ENCODE peak calls at places on chromosomes 16 and 17, in nine cellular contexts. J is stimulated activated CD8-positive, alpha-beta memory T cell treated with anti-CD3 and anti-CD28 coated beads, Interleukin-4, amount 100 ng/mL, for 1 hour; T is HFFc6; V is LoVo; S is NCI-H748 treated with DMSO at 0.1 percent for 48 hours; O is psoas muscle; M is stimulated activated naive B cell treated with anti-CD40 and anti-IgM and Interleukin-4, amounts not matched to agents 10 μg/mL and 1 μg/mL and 100 μg/mL, for 72 hours; W is NCI-H345; E is MCF 10A. Q is an unnamed sample.
A peak's percentile ranks its signal among the peaks of the same experiment; 100 is the strongest.

GRCh38 chr17:6551909-6552768 is 4.2 kb downstream of the PITPNM3 start:
- DNase-seq in J (no peak), T (no peak), V (peak; percentile 72), S (no peak), O (no peak), M (no peak), W (peak; percentile 65), E (peak; percentile 95), Q (peak; percentile 87)

GRCh38 chr16:49559242-49559641 is 185.6 kb downstream of the C16orf78 start:
- DNase-seq in J (no peak), T (no peak), V (no peak), S (no peak), O (no peak), M (no peak), W (no peak), E (no peak), Q (no peak)

GRCh38 chr17:19978206-19978802 is 676 bp upstream of the AKAP10 start:
- DNase-seq in J (no peak), T (no peak), V (no peak), S (no peak), O (peak; percentile 21), M (no peak), W (no peak), E (no peak), Q (peak; percentile 79)

GRCh38 chr16:49644143-49644460 is 211.8 kb downstream of the ZNF423 start:
- DNase-seq in J (no peak), T (no peak), V (no peak), S (no peak), O (no peak), M (no peak), W (no peak), E (peak; percentile 2), Q (no peak)

GRCh38 chr16:27108051-27108770 is 41.5 kb downstream of the C16orf82 start:
- DNase-seq in J (no peak), T (no peak), V (no peak), S (no peak), O (no peak), M (no peak), W (no peak), E (no peak), Q (no peak)

GRCh38 chr16:61590577-61590976 is 445.7 kb downstream of the CDH8 start:
- DNase-seq in J (no peak), T (no peak), V (no peak), S (no peak), O (no peak), M (no peak), W (no peak), E (no peak), Q (no peak)

GRCh38 chr16:1144476-1145382 is 8.2 kb upstream of the CACNA1H start:
- DNase-seq in J (no peak), T (no peak), V (no peak), S (no peak), O (no peak), M (no peak), W (no peak), E (no peak), Q (no peak)

GRCh38 chr17:31397256-31397939 is 5.9 kb downstream of the RAB11FIP4 start:
- DNase-seq in J (no peak), T (no peak), V (no peak), S (no peak), O (no peak), M (no peak), W (no peak), E (no peak), Q (no peak)

GRCh38 chr17:81516439-81516838 is 3.8 kb upstream of the ACTG1 start:
- DNase-seq in J (no peak), T (no peak), V (no peak), S (no peak), O (peak; percentile 22), M (no peak), W (no peak), E (no peak), Q (peak; percentile 46)

GRCh38 chr17:33964344-33964979 is 290.6 kb upstream of the CCL2 start:
- DNase-seq in J (no peak), T (no peak), V (peak; percentile 27), S (no peak), O (no peak), M (peak; percentile 54), W (peak; percentile 15), E (no peak), Q (no peak)

GRCh38 chr17:77356690-77357201 is 216.0 kb downstream of the SEC14L1 start:
- DNase-seq in J (no peak), T (no peak), V (no peak), S (no peak), O (no peak), M (no peak), W (no peak), E (no peak), Q (no peak)

GRCh38 chr17:6491071-6491700 is 46.9 kb downstream of the PIMREG start:
- DNase-seq in J (no peak), T (no peak), V (no peak), S (no peak), O (no peak), M (no peak), W (no peak), E (no peak), Q (peak; percentile 14)

GRCh38 chr17:55336426-55336825 is 71.7 kb downstream of the HLF start:
- DNase-seq in J (no peak), T (no peak), V (no peak), S (no peak), O (no peak), M (no peak), W (no peak), E (no peak), Q (no peak)

GRCh38 chr17:48715496-48716399 is 6.6 kb downstream of the PRAC1 start:
- DNase-seq in J (no peak), T (no peak), V (no peak), S (peak; percentile 59), O (no peak), M (no peak), W (no peak), E (no peak), Q (no peak)

GRCh38 chr16:26930776-26931175 is 136.0 kb upstream of the C16orf82 start:
- DNase-seq in J (no peak), T (no peak), V (no peak), S (no peak), O (no peak), M (no peak), W (no peak), E (no peak), Q (no peak)

GRCh38 chr17:42135664-42136653 is 13.4 kb downstream of the HSPB9 start:
- DNase-seq in J (no peak), T (peak; percentile 57), V (peak; percentile 81), S (peak; percentile 21), O (no peak), M (no peak), W (no peak), E (no peak), Q (peak; percentile 90)

GRCh38 chr17:28728364-28729200 is at the start of gene NEK8:
- DNase-seq in J (peak; percentile 98), T (peak; percentile 93), V (peak; percentile 96), S (peak; percentile 97), O (peak; percentile 95), M (peak; percentile 97), W (peak; percentile 91), E (peak; percentile 98), Q (peak; percentile 96)

GRCh38 chr16:48409839-48410610 is 24.8 kb upstream of the SIAH1 start:
- DNase-seq in J (no peak), T (peak; percentile 70), V (peak; percentile 76), S (no peak), O (no peak), M (no peak), W (no peak), E (peak; percentile 91), Q (peak; percentile 49)

GRCh38 chr17:82863941-82864720 is 24.3 kb upstream of the ZNF750 start:
- DNase-seq in J (peak; percentile 47), T (peak; percentile 72), V (no peak), S (no peak), O (no peak), M (peak; percentile 87), W (peak; percentile 88), E (peak; percentile 58), Q (no peak)

Q was measured in lower lobe of right lung.